ENCODE peak calls at places on chromosome 7, in ten cellular contexts. One of them, this sample, is unnamed.

GRCh38 chr7:127578711-127579275 is 6.6 kb downstream of the GCC1 start:
- DNase-seq in fibroblast of pulmonary artery: no peak
- DNase-seq in endodermal cell: no peak
- DNase-seq in brain microvascular endothelial cell: no peak
- DNase-seq in NCI-H2029 treated with DMSO at 0.1 percent for 48 hours: no peak
- DNase-seq in left colon: no peak
- DNase-seq in Caki2: no peak
- DNase-seq in GF-D8: no peak
- DNase-seq in left kidney: no peak
- DNase-seq in MCF 10A: no peak
- DNase-seq in this sample: no peak

GRCh38 chr7:136045181-136045580 is 68.0 kb upstream of the MTPN start:
- DNase-seq in fibroblast of pulmonary artery: no peak
- DNase-seq in endodermal cell: no peak
- DNase-seq in brain microvascular endothelial cell: no peak
- DNase-seq in NCI-H2029 treated with DMSO at 0.1 percent for 48 hours: no peak
- DNase-seq in left colon: no peak
- DNase-seq in Caki2: no peak
- DNase-seq in GF-D8: no peak
- DNase-seq in left kidney: no peak
- DNase-seq in MCF 10A: no peak
- DNase-seq in this sample: no peak

GRCh38 chr7:33774762-33775523 is 130.4 kb upstream of the BMPER start:
- DNase-seq in fibroblast of pulmonary artery: peak
- DNase-seq in endodermal cell: no peak
- DNase-seq in brain microvascular endothelial cell: peak
- DNase-seq in NCI-H2029 treated with DMSO at 0.1 percent for 48 hours: no peak
- DNase-seq in left colon: peak
- DNase-seq in Caki2: no peak
- DNase-seq in GF-D8: no peak
- DNase-seq in left kidney: peak
- DNase-seq in MCF 10A: peak
- DNase-seq in this sample: peak

GRCh38 chr7:155951554-155952158 is 139.4 kb upstream of the SHH start:
- DNase-seq in fibroblast of pulmonary artery: peak
- DNase-seq in endodermal cell: no peak
- DNase-seq in brain microvascular endothelial cell: peak
- DNase-seq in NCI-H2029 treated with DMSO at 0.1 percent for 48 hours: no peak
- DNase-seq in left colon: no peak
- DNase-seq in Caki2: peak
- DNase-seq in GF-D8: no peak
- DNase-seq in left kidney: no peak
- DNase-seq in MCF 10A: peak
- DNase-seq in this sample: no peak

GRCh38 chr7:23012797-23013714 is 874 bp downstream of the HYCC1 start:
- DNase-seq in fibroblast of pulmonary artery: no peak
- DNase-seq in endodermal cell: peak
- DNase-seq in brain microvascular endothelial cell: peak
- DNase-seq in NCI-H2029 treated with DMSO at 0.1 percent for 48 hours: no peak
- DNase-seq in left colon: no peak
- DNase-seq in Caki2: peak
- DNase-seq in GF-D8: peak
- DNase-seq in left kidney: peak
- DNase-seq in MCF 10A: peak
- DNase-seq in this sample: no peak

GRCh38 chr7:107865956-107866775 is 24.8 kb upstream of the DLD start:
- DNase-seq in fibroblast of pulmonary artery: no peak
- DNase-seq in endodermal cell: no peak
- DNase-seq in brain microvascular endothelial cell: no peak
- DNase-seq in NCI-H2029 treated with DMSO at 0.1 percent for 48 hours: no peak
- DNase-seq in left colon: no peak
- DNase-seq in Caki2: no peak
- DNase-seq in GF-D8: no peak
- DNase-seq in left kidney: no peak
- DNase-seq in MCF 10A: no peak
- DNase-seq in this sample: no peak

GRCh38 chr7:101784275-101785127 is 32.9 kb upstream of the CUX1 start:
- DNase-seq in fibroblast of pulmonary artery: peak
- DNase-seq in endodermal cell: no peak
- DNase-seq in brain microvascular endothelial cell: no peak
- DNase-seq in NCI-H2029 treated with DMSO at 0.1 percent for 48 hours: no peak
- DNase-seq in left colon: no peak
- DNase-seq in Caki2: no peak
- DNase-seq in GF-D8: peak
- DNase-seq in left kidney: peak
- DNase-seq in MCF 10A: no peak
- DNase-seq in this sample: no peak

GRCh38 chr7:3089493-3089892 is 45.8 kb upstream of the CARD11 start:
- DNase-seq in fibroblast of pulmonary artery: peak
- DNase-seq in endodermal cell: peak
- DNase-seq in brain microvascular endothelial cell: peak
- DNase-seq in NCI-H2029 treated with DMSO at 0.1 percent for 48 hours: no peak
- DNase-seq in left colon: no peak
- DNase-seq in Caki2: peak
- DNase-seq in GF-D8: no peak
- DNase-seq in left kidney: peak
- DNase-seq in MCF 10A: peak
- DNase-seq in this sample: peak

GRCh38 chr7:6392712-6393666 is 54.8 kb downstream of the DAGLB start:
- DNase-seq in fibroblast of pulmonary artery: peak
- DNase-seq in endodermal cell: no peak
- DNase-seq in brain microvascular endothelial cell: peak
- DNase-seq in NCI-H2029 treated with DMSO at 0.1 percent for 48 hours: no peak
- DNase-seq in left colon: peak
- DNase-seq in Caki2: peak
- DNase-seq in GF-D8: peak
- DNase-seq in left kidney: no peak
- DNase-seq in MCF 10A: peak
- DNase-seq in this sample: no peak

GRCh38 chr7:108311446-108312168 is 144.6 kb downstream of the NRCAM start:
- DNase-seq in fibroblast of pulmonary artery: peak
- DNase-seq in endodermal cell: no peak
- DNase-seq in brain microvascular endothelial cell: peak
- DNase-seq in NCI-H2029 treated with DMSO at 0.1 percent for 48 hours: no peak
- DNase-seq in left colon: no peak
- DNase-seq in Caki2: no peak
- DNase-seq in GF-D8: no peak
- DNase-seq in left kidney: no peak
- DNase-seq in MCF 10A: peak
- DNase-seq in this sample: peak

GRCh38 chr7:988426-988911 is 5.5 kb downstream of the CYP2W1 start:
- DNase-seq in fibroblast of pulmonary artery: peak
- DNase-seq in endodermal cell: no peak
- DNase-seq in brain microvascular endothelial cell: no peak
- DNase-seq in NCI-H2029 treated with DMSO at 0.1 percent for 48 hours: no peak
- DNase-seq in left colon: no peak
- DNase-seq in Caki2: no peak
- DNase-seq in GF-D8: no peak
- DNase-seq in left kidney: peak
- DNase-seq in MCF 10A: no peak
- DNase-seq in this sample: no peak

GRCh38 chr7:19798986-19799385 is 25.6 kb upstream of the TMEM196 start:
- DNase-seq in fibroblast of pulmonary artery: no peak
- DNase-seq in endodermal cell: no peak
- DNase-seq in brain microvascular endothelial cell: no peak
- DNase-seq in NCI-H2029 treated with DMSO at 0.1 percent for 48 hours: no peak
- DNase-seq in left colon: no peak
- DNase-seq in Caki2: peak
- DNase-seq in GF-D8: no peak
- DNase-seq in left kidney: no peak
- DNase-seq in MCF 10A: no peak
- DNase-seq in this sample: no peak

GRCh38 chr7:100137851-100138760 is 10.6 kb upstream of the LAMTOR4 start:
- DNase-seq in fibroblast of pulmonary artery: no peak
- DNase-seq in endodermal cell: no peak
- DNase-seq in brain microvascular endothelial cell: no peak
- DNase-seq in NCI-H2029 treated with DMSO at 0.1 percent for 48 hours: no peak
- DNase-seq in left colon: no peak
- DNase-seq in Caki2: no peak
- DNase-seq in GF-D8: no peak
- DNase-seq in left kidney: no peak
- DNase-seq in MCF 10A: no peak
- DNase-seq in this sample: no peak

GRCh38 chr7:65980478-65981250 is 1.3 kb downstream of the GUSB start:
- DNase-seq in fibroblast of pulmonary artery: no peak
- DNase-seq in endodermal cell: no peak
- DNase-seq in brain microvascular endothelial cell: peak
- DNase-seq in NCI-H2029 treated with DMSO at 0.1 percent for 48 hours: no peak
- DNase-seq in left colon: peak
- DNase-seq in Caki2: peak
- DNase-seq in GF-D8: peak
- DNase-seq in left kidney: peak
- DNase-seq in MCF 10A: peak
- DNase-seq in this sample: no peak

GRCh38 chr7:65250216-65250615 is 123.4 kb upstream of the ZNF92 start:
- DNase-seq in fibroblast of pulmonary artery: no peak
- DNase-seq in endodermal cell: no peak
- DNase-seq in brain microvascular endothelial cell: no peak
- DNase-seq in NCI-H2029 treated with DMSO at 0.1 percent for 48 hours: no peak
- DNase-seq in left colon: no peak
- DNase-seq in Caki2: no peak
- DNase-seq in GF-D8: no peak
- DNase-seq in left kidney: no peak
- DNase-seq in MCF 10A: no peak
- DNase-seq in this sample: no peak

GRCh38 chr7:32958046-32959025 is 1.1 kb downstream of the FKBP9 start:
- DNase-seq in fibroblast of pulmonary artery: peak
- DNase-seq in endodermal cell: peak
- DNase-seq in brain microvascular endothelial cell: peak
- DNase-seq in NCI-H2029 treated with DMSO at 0.1 percent for 48 hours: no peak
- DNase-seq in left colon: peak
- DNase-seq in Caki2: no peak
- DNase-seq in GF-D8: no peak
- DNase-seq in left kidney: peak
- DNase-seq in MCF 10A: peak
- DNase-seq in this sample: peak

GRCh38 chr7:27922907-27923306 is 182.9 kb downstream of the TAX1BP1 start:
- DNase-seq in fibroblast of pulmonary artery: no peak
- DNase-seq in endodermal cell: no peak
- DNase-seq in brain microvascular endothelial cell: no peak
- DNase-seq in NCI-H2029 treated with DMSO at 0.1 percent for 48 hours: no peak
- DNase-seq in left colon: no peak
- DNase-seq in Caki2: no peak
- DNase-seq in GF-D8: peak
- DNase-seq in left kidney: no peak
- DNase-seq in MCF 10A: no peak
- DNase-seq in this sample: peak

GRCh38 chr7:99126921-99127553 is 16.9 kb downstream of the SMURF1 start:
- DNase-seq in fibroblast of pulmonary artery: no peak
- DNase-seq in endodermal cell: peak
- DNase-seq in brain microvascular endothelial cell: peak
- DNase-seq in NCI-H2029 treated with DMSO at 0.1 percent for 48 hours: no peak
- DNase-seq in left colon: no peak
- DNase-seq in Caki2: no peak
- DNase-seq in GF-D8: peak
- DNase-seq in left kidney: no peak
- DNase-seq in MCF 10A: no peak
- DNase-seq in this sample: no peak

GRCh38 chr7:84060760-84061261 is 133.8 kb downstream of the SEMA3A start:
- DNase-seq in fibroblast of pulmonary artery: peak
- DNase-seq in endodermal cell: no peak
- DNase-seq in brain microvascular endothelial cell: peak
- DNase-seq in NCI-H2029 treated with DMSO at 0.1 percent for 48 hours: no peak
- DNase-seq in left colon: no peak
- DNase-seq in Caki2: peak
- DNase-seq in GF-D8: no peak
- DNase-seq in left kidney: no peak
- DNase-seq in MCF 10A: peak
- DNase-seq in this sample: peak

GRCh38 chr7:42883950-42884349 is 27.9 kb downstream of the C7orf25 start:
- DNase-seq in fibroblast of pulmonary artery: peak
- DNase-seq in endodermal cell: no peak
- DNase-seq in brain microvascular endothelial cell: no peak
- DNase-seq in NCI-H2029 treated with DMSO at 0.1 percent for 48 hours: peak
- DNase-seq in left colon: no peak
- DNase-seq in Caki2: peak
- DNase-seq in GF-D8: no peak
- DNase-seq in left kidney: peak
- DNase-seq in MCF 10A: peak
- DNase-seq in this sample: no peak

GRCh38 chr7:37095122-37095521 is 353.5 kb downstream of the ELMO1 start:
- DNase-seq in fibroblast of pulmonary artery: no peak
- DNase-seq in endodermal cell: no peak
- DNase-seq in brain microvascular endothelial cell: no peak
- DNase-seq in NCI-H2029 treated with DMSO at 0.1 percent for 48 hours: no peak
- DNase-seq in left colon: no peak
- DNase-seq in Caki2: no peak
- DNase-seq in GF-D8: no peak
- DNase-seq in left kidney: peak
- DNase-seq in MCF 10A: no peak
- DNase-seq in this sample: no peak

GRCh38 chr7:18497800-18498199 is 2.3 kb downstream of the HDAC9 start:
- DNase-seq in fibroblast of pulmonary artery: no peak
- DNase-seq in endodermal cell: no peak
- DNase-seq in brain microvascular endothelial cell: no peak
- DNase-seq in NCI-H2029 treated with DMSO at 0.1 percent for 48 hours: no peak
- DNase-seq in left colon: no peak
- DNase-seq in Caki2: no peak
- DNase-seq in GF-D8: no peak
- DNase-seq in left kidney: no peak
- DNase-seq in MCF 10A: no peak
- DNase-seq in this sample: no peak

GRCh38 chr7:79782256-79782655 is 328.8 kb upstream of the MAGI2 start:
- DNase-seq in fibroblast of pulmonary artery: peak
- DNase-seq in endodermal cell: no peak
- DNase-seq in brain microvascular endothelial cell: no peak
- DNase-seq in NCI-H2029 treated with DMSO at 0.1 percent for 48 hours: no peak
- DNase-seq in left colon: no peak
- DNase-seq in Caki2: no peak
- DNase-seq in GF-D8: no peak
- DNase-seq in left kidney: peak
- DNase-seq in MCF 10A: no peak
- DNase-seq in this sample: no peak

GRCh38 chr7:150717821-150718420 is 1.5 kb downstream of the GIMAP1 start:
- DNase-seq in fibroblast of pulmonary artery: no peak
- DNase-seq in endodermal cell: no peak
- DNase-seq in brain microvascular endothelial cell: no peak
- DNase-seq in NCI-H2029 treated with DMSO at 0.1 percent for 48 hours: no peak
- DNase-seq in left colon: no peak
- DNase-seq in Caki2: no peak
- DNase-seq in GF-D8: peak
- DNase-seq in left kidney: no peak
- DNase-seq in MCF 10A: no peak
- DNase-seq in this sample: no peak

GRCh38 chr7:18724311-18724710 is 228.8 kb downstream of the HDAC9 start:
- DNase-seq in fibroblast of pulmonary artery: no peak
- DNase-seq in endodermal cell: no peak
- DNase-seq in brain microvascular endothelial cell: no peak
- DNase-seq in NCI-H2029 treated with DMSO at 0.1 percent for 48 hours: no peak
- DNase-seq in left colon: no peak
- DNase-seq in Caki2: no peak
- DNase-seq in GF-D8: no peak
- DNase-seq in left kidney: no peak
- DNase-seq in MCF 10A: peak
- DNase-seq in this sample: no peak

GRCh38 chr7:156827587-156828203 is 65.3 kb downstream of the LMBR1 start:
- DNase-seq in fibroblast of pulmonary artery: peak
- DNase-seq in endodermal cell: no peak
- DNase-seq in brain microvascular endothelial cell: peak
- DNase-seq in NCI-H2029 treated with DMSO at 0.1 percent for 48 hours: no peak
- DNase-seq in left colon: no peak
- DNase-seq in Caki2: no peak
- DNase-seq in GF-D8: no peak
- DNase-seq in left kidney: peak
- DNase-seq in MCF 10A: peak
- DNase-seq in this sample: peak

GRCh38 chr7:30170460-30171197 is 35.8 kb downstream of the MTURN start:
- DNase-seq in fibroblast of pulmonary artery: no peak
- DNase-seq in endodermal cell: no peak
- DNase-seq in brain microvascular endothelial cell: no peak
- DNase-seq in NCI-H2029 treated with DMSO at 0.1 percent for 48 hours: no peak
- DNase-seq in left colon: no peak
- DNase-seq in Caki2: no peak
- DNase-seq in GF-D8: no peak
- DNase-seq in left kidney: no peak
- DNase-seq in MCF 10A: no peak
- DNase-seq in this sample: no peak

GRCh38 chr7:157021071-157021891 is 10.8 kb upstream of the MNX1 start:
- DNase-seq in fibroblast of pulmonary artery: no peak
- DNase-seq in endodermal cell: peak
- DNase-seq in brain microvascular endothelial cell: no peak
- DNase-seq in NCI-H2029 treated with DMSO at 0.1 percent for 48 hours: no peak
- DNase-seq in left colon: no peak
- DNase-seq in Caki2: no peak
- DNase-seq in GF-D8: no peak
- DNase-seq in left kidney: no peak
- DNase-seq in MCF 10A: no peak
- DNase-seq in this sample: no peak

This sample was measured in A673.